ENCODE peak calls at places on chromosomes 11 and 22, in six cellular contexts. One of them, this sample, is unnamed.

GRCh38 chr11:1157645-1158591 is at the start of gene MUC5AC:
- DNase-seq in mesendoderm: no peak
- DNase-seq in neuronal stem cell: no peak
- DNase-seq in H9: peak
- DNase-seq in trophoblast cell: no peak
- DNase-seq in mesenchymal stem cell: no peak
- DNase-seq in this sample: no peak

GRCh38 chr11:4025248-4025956 is 69.2 kb upstream of the RRM1 start:
- DNase-seq in mesendoderm: no peak
- DNase-seq in neuronal stem cell: no peak
- DNase-seq in H9: no peak
- DNase-seq in trophoblast cell: no peak
- DNase-seq in mesenchymal stem cell: peak
- DNase-seq in this sample: peak

GRCh38 chr11:121437686-121438078 is 14.4 kb upstream of the SORL1 start:
- DNase-seq in mesendoderm: no peak
- DNase-seq in neuronal stem cell: no peak
- DNase-seq in H9: no peak
- DNase-seq in trophoblast cell: no peak
- DNase-seq in mesenchymal stem cell: no peak
- DNase-seq in this sample: no peak

GRCh38 chr22:33917744-33918406 is 2.4 kb downstream of the LARGE1 start:
- DNase-seq in mesendoderm: peak
- DNase-seq in neuronal stem cell: no peak
- DNase-seq in H9: peak
- DNase-seq in trophoblast cell: no peak
- DNase-seq in mesenchymal stem cell: peak
- DNase-seq in this sample: peak

GRCh38 chr11:79173615-79174014 is 267.2 kb downstream of the TENM4 start:
- DNase-seq in mesendoderm: no peak
- DNase-seq in neuronal stem cell: no peak
- DNase-seq in H9: no peak
- DNase-seq in trophoblast cell: peak
- DNase-seq in mesenchymal stem cell: peak
- DNase-seq in this sample: peak

GRCh38 chr11:2471804-2472096 is 26.9 kb downstream of the KCNQ1 start:
- DNase-seq in mesendoderm: no peak
- DNase-seq in neuronal stem cell: no peak
- DNase-seq in H9: no peak
- DNase-seq in trophoblast cell: no peak
- DNase-seq in mesenchymal stem cell: no peak
- DNase-seq in this sample: no peak

GRCh38 chr22:21646608-21647590 is 4.8 kb downstream of the SDF2L1 start:
- DNase-seq in mesendoderm: peak
- DNase-seq in neuronal stem cell: peak
- DNase-seq in H9: peak
- DNase-seq in trophoblast cell: peak
- DNase-seq in mesenchymal stem cell: peak
- DNase-seq in this sample: peak

GRCh38 chr11:5564259-5565019 is 16.1 kb upstream of the OR52H1 start:
- DNase-seq in mesendoderm: peak
- DNase-seq in neuronal stem cell: no peak
- DNase-seq in H9: no peak
- DNase-seq in trophoblast cell: no peak
- DNase-seq in mesenchymal stem cell: no peak
- DNase-seq in this sample: peak

GRCh38 chr11:109035261-109035660 is 370.4 kb downstream of the DDX10 start:
- DNase-seq in mesendoderm: no peak
- DNase-seq in neuronal stem cell: no peak
- DNase-seq in H9: no peak
- DNase-seq in trophoblast cell: no peak
- DNase-seq in mesenchymal stem cell: no peak
- DNase-seq in this sample: no peak

GRCh38 chr11:66233301-66233700 is 35.1 kb upstream of the RAB1B start:
- DNase-seq in mesendoderm: no peak
- DNase-seq in neuronal stem cell: no peak
- DNase-seq in H9: no peak
- DNase-seq in trophoblast cell: peak
- DNase-seq in mesenchymal stem cell: no peak
- DNase-seq in this sample: no peak

GRCh38 chr22:50612715-50613221 is 12.2 kb downstream of the MAPK8IP2 start:
- DNase-seq in mesendoderm: peak
- DNase-seq in neuronal stem cell: no peak
- DNase-seq in H9: peak
- DNase-seq in trophoblast cell: no peak
- DNase-seq in mesenchymal stem cell: no peak
- DNase-seq in this sample: no peak

GRCh38 chr11:128478305-128478704 is 109.1 kb downstream of the ETS1 start:
- DNase-seq in mesendoderm: no peak
- DNase-seq in neuronal stem cell: no peak
- DNase-seq in H9: no peak
- DNase-seq in trophoblast cell: no peak
- DNase-seq in mesenchymal stem cell: no peak
- DNase-seq in this sample: no peak

GRCh38 chr11:75966546-75967287 is 151.7 kb downstream of the UVRAG start:
- DNase-seq in mesendoderm: peak
- DNase-seq in neuronal stem cell: no peak
- DNase-seq in H9: no peak
- DNase-seq in trophoblast cell: no peak
- DNase-seq in mesenchymal stem cell: peak
- DNase-seq in this sample: peak

GRCh38 chr11:69292221-69292648 is 1.7 kb upstream of the MYEOV start:
- DNase-seq in mesendoderm: peak
- DNase-seq in neuronal stem cell: peak
- DNase-seq in H9: peak
- DNase-seq in trophoblast cell: no peak
- DNase-seq in mesenchymal stem cell: no peak
- DNase-seq in this sample: no peak

GRCh38 chr11:64356498-64357411 is 2.2 kb upstream of the RPS6KA4 start:
- DNase-seq in mesendoderm: peak
- DNase-seq in neuronal stem cell: peak
- DNase-seq in H9: peak
- DNase-seq in trophoblast cell: peak
- DNase-seq in mesenchymal stem cell: peak
- DNase-seq in this sample: no peak

GRCh38 chr11:4105916-4106315 is 11.3 kb downstream of the RRM1 start:
- DNase-seq in mesendoderm: no peak
- DNase-seq in neuronal stem cell: no peak
- DNase-seq in H9: no peak
- DNase-seq in trophoblast cell: no peak
- DNase-seq in mesenchymal stem cell: no peak
- DNase-seq in this sample: no peak

GRCh38 chr11:123188508-123189165 is 6.4 kb downstream of the CLMP start:
- DNase-seq in mesendoderm: peak
- DNase-seq in neuronal stem cell: no peak
- DNase-seq in H9: no peak
- DNase-seq in trophoblast cell: no peak
- DNase-seq in mesenchymal stem cell: peak
- DNase-seq in this sample: peak
- H3K23ac ChIP-seq in mesendoderm: no peak
- H3K23ac ChIP-seq in neuronal stem cell: no peak
- H3K23ac ChIP-seq in H9: no peak
- H3K23ac ChIP-seq in trophoblast cell: no peak
- H3K23ac ChIP-seq in mesenchymal stem cell: no peak
- H3K23ac ChIP-seq in this sample: peak

GRCh38 chr11:93489841-93490240 is 53.4 kb downstream of the SMCO4 start:
- DNase-seq in mesendoderm: peak
- DNase-seq in neuronal stem cell: no peak
- DNase-seq in H9: no peak
- DNase-seq in trophoblast cell: no peak
- DNase-seq in mesenchymal stem cell: no peak
- DNase-seq in this sample: no peak
- H3K23ac ChIP-seq in mesendoderm: no peak
- H3K23ac ChIP-seq in neuronal stem cell: no peak
- H3K23ac ChIP-seq in H9: no peak
- H3K23ac ChIP-seq in trophoblast cell: no peak
- H3K23ac ChIP-seq in mesenchymal stem cell: peak
- H3K23ac ChIP-seq in this sample: no peak

GRCh38 chr22:49269928-49270327 is 557.7 kb downstream of the BRD1 start:
- DNase-seq in mesendoderm: peak
- DNase-seq in neuronal stem cell: peak
- DNase-seq in H9: peak
- DNase-seq in trophoblast cell: no peak
- DNase-seq in mesenchymal stem cell: no peak
- DNase-seq in this sample: no peak
- H3K23ac ChIP-seq in mesendoderm: no peak
- H3K23ac ChIP-seq in neuronal stem cell: no peak
- H3K23ac ChIP-seq in H9: no peak
- H3K23ac ChIP-seq in trophoblast cell: no peak
- H3K23ac ChIP-seq in mesenchymal stem cell: no peak
- H3K23ac ChIP-seq in this sample: no peak

GRCh38 chr22:27634043-27634442 is 167.5 kb downstream of the MN1 start:
- DNase-seq in mesendoderm: no peak
- DNase-seq in neuronal stem cell: no peak
- DNase-seq in H9: no peak
- DNase-seq in trophoblast cell: no peak
- DNase-seq in mesenchymal stem cell: no peak
- DNase-seq in this sample: no peak
- H3K23ac ChIP-seq in mesendoderm: no peak
- H3K23ac ChIP-seq in neuronal stem cell: no peak
- H3K23ac ChIP-seq in H9: no peak
- H3K23ac ChIP-seq in trophoblast cell: no peak
- H3K23ac ChIP-seq in mesenchymal stem cell: no peak
- H3K23ac ChIP-seq in this sample: no peak

GRCh38 chr11:20065040-20065805 is 95.1 kb downstream of the DBX1 start:
- DNase-seq in mesendoderm: no peak
- DNase-seq in neuronal stem cell: no peak
- DNase-seq in H9: no peak
- DNase-seq in trophoblast cell: peak
- DNase-seq in mesenchymal stem cell: no peak
- DNase-seq in this sample: no peak
- H3K23ac ChIP-seq in mesendoderm: no peak
- H3K23ac ChIP-seq in neuronal stem cell: no peak
- H3K23ac ChIP-seq in H9: no peak
- H3K23ac ChIP-seq in trophoblast cell: no peak
- H3K23ac ChIP-seq in mesenchymal stem cell: no peak
- H3K23ac ChIP-seq in this sample: no peak

GRCh38 chr22:27937453-27937852 is 18.4 kb upstream of the PITPNB start:
- DNase-seq in mesendoderm: no peak
- DNase-seq in neuronal stem cell: no peak
- DNase-seq in H9: no peak
- DNase-seq in trophoblast cell: no peak
- DNase-seq in mesenchymal stem cell: no peak
- DNase-seq in this sample: no peak
- H3K23ac ChIP-seq in mesendoderm: no peak
- H3K23ac ChIP-seq in neuronal stem cell: no peak
- H3K23ac ChIP-seq in H9: no peak
- H3K23ac ChIP-seq in trophoblast cell: no peak
- H3K23ac ChIP-seq in mesenchymal stem cell: no peak
- H3K23ac ChIP-seq in this sample: no peak

DNA sequence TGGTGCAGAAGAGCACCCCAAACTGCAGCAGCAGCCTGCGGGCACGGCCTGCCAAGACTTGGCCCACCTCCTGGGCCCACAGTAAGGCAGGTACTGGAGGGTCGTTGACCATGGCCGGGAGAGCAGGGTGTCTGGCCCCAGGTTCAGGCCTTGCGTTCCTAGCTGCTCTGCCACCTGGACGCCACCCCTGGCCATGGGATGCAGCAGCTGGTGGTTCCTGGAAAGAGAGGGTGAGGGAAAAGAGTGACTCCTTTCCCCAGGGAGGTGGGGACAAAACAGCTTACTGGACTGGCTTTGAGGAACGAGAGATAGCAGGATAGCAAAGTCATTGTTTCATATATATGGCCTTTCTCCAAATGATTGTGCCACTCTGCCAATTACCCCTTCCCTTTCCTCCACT is 1.8 kb downstream of the BSCL2 start:
- DNase-seq in mesendoderm: peak
- DNase-seq in neuronal stem cell: no peak
- DNase-seq in H9: peak
- DNase-seq in trophoblast cell: no peak
- DNase-seq in mesenchymal stem cell: no peak
- DNase-seq in this sample: no peak
- H3K23ac ChIP-seq in mesendoderm: no peak
- H3K23ac ChIP-seq in neuronal stem cell: no peak
- H3K23ac ChIP-seq in H9: no peak
- H3K23ac ChIP-seq in trophoblast cell: no peak
- H3K23ac ChIP-seq in mesenchymal stem cell: peak
- H3K23ac ChIP-seq in this sample: peak

This sample was measured in IMR-90.